ENCODE peak calls at places on chromosomes 6 and 20, in five cellular contexts. P is OCI-LY7; D is fibroblast of lung; N is PC-3; G is CD4-positive, CD25-positive, alpha-beta regulatory T cell. M is an unnamed sample.

GRCh38 chr20:22346716-22347115 is 237.7 kb downstream of the FOXA2 start:
- DNase-seq in P (no peak), D (no peak), N (peak; percentile 90), G (no peak), M (no peak)

GRCh38 chr20:16947346-16947943 is 199.3 kb downstream of the OTOR start:
- DNase-seq in P (no peak), D (peak; percentile 66), N (no peak), G (no peak), M (peak; percentile 46)

GRCh38 chr6:86706449-86706848 is 230.9 kb upstream of the HTR1E start:
- DNase-seq in P (no peak), D (no peak), N (peak; percentile 3), G (no peak), M (no peak)

GRCh38 chr6:152416652-152417051 is 220.5 kb downstream of the SYNE1 start:
- DNase-seq in P (no peak), D (no peak), N (no peak), G (no peak), M (no peak)

GRCh38 chr6:1665214-1665613 is 55.5 kb downstream of the FOXC1 start:
- DNase-seq in P (peak; percentile 72), D (no peak), N (no peak), G (no peak), M (no peak)

GRCh38 chr6:6699741-6700367 is 111.3 kb downstream of the LY86 start:
- DNase-seq in P (no peak), D (peak; percentile 93), N (peak; percentile 86), G (no peak), M (peak; percentile 92)

GRCh38 chr20:47334022-47334551 is 22.4 kb downstream of the ZMYND8 start:
- DNase-seq in P (no peak), D (peak; percentile 98), N (peak; percentile 98), G (no peak), M (peak; percentile 98)

GRCh38 chr6:150297327-150298028 is 71.3 kb upstream of the IYD start:
- DNase-seq in P (no peak), D (peak; percentile 90), N (peak; percentile 15), G (no peak), M (peak; percentile 85)

GRCh38 chr6:90219168-90219985 is 77.3 kb downstream of the BACH2 start:
- DNase-seq in P (no peak), D (peak; percentile 96), N (peak; percentile 32), G (no peak), M (peak; percentile 96)

GRCh38 chr6:22173311-22173710 is 123.5 kb downstream of the PRL start:
- DNase-seq in P (no peak), D (no peak), N (no peak), G (no peak), M (no peak)

GRCh38 chr20:2086177-2086979 is 15.2 kb upstream of the STK35 start:
- DNase-seq in P (no peak), D (no peak), N (no peak), G (no peak), M (no peak)

GRCh38 chr6:40774932-40775331 is 187.8 kb upstream of the LRFN2 start:
- DNase-seq in P (peak; percentile 5), D (no peak), N (no peak), G (no peak), M (no peak)

GRCh38 chr6:74581681-74582080 is 624.2 kb downstream of the COL12A1 start:
- DNase-seq in P (no peak), D (no peak), N (no peak), G (no peak), M (no peak)

GRCh38 chr6:14182916-14183315 is 65.3 kb downstream of the CD83 start:
- DNase-seq in P (no peak), D (no peak), N (no peak), G (no peak), M (no peak)

GRCh38 chr6:22783921-22784320 is 214.6 kb downstream of the HDGFL1 start:
- DNase-seq in P (no peak), D (no peak), N (no peak), G (no peak), M (no peak)

GRCh38 chr20:36106606-36107005 is 47.9 kb upstream of the EPB41L1 start:
- DNase-seq in P (no peak), D (no peak), N (no peak), G (no peak), M (no peak)

GRCh38 chr6:145643760-145644159 is 91.6 kb downstream of the EPM2A start:
- DNase-seq in P (no peak), D (peak; percentile 39), N (no peak), G (no peak), M (peak; percentile 38)

GRCh38 chr6:163098827-163099469 is 315.6 kb upstream of the QKI start:
- DNase-seq in P (no peak), D (peak; percentile 15), N (no peak), G (no peak), M (peak; percentile 8)

GRCh38 chr20:51488331-51488730 is 54.2 kb downstream of the NFATC2 start:
- DNase-seq in P (no peak), D (no peak), N (no peak), G (no peak), M (no peak)

GRCh38 chr20:24568842-24569241 is 99.4 kb downstream of the SYNDIG1 start:
- DNase-seq in P (no peak), D (no peak), N (no peak), G (no peak), M (no peak)
- H3K27ac ChIP-seq in P (no peak overlapping the region), D (no peak overlapping the region), N (no peak overlapping the region), G (no peak overlapping the region), M (no peak overlapping the region)

GRCh38 chr20:38135641-38136420 is 29.2 kb downstream of the TGM2 start:
- DNase-seq in P (no peak), D (no peak), N (no peak), G (no peak), M (no peak)
- H3K27ac ChIP-seq in P (no peak overlapping the region), D (no peak overlapping the region), N (peak overlapping the region; percentile 73), G (no peak overlapping the region), M (peak overlapping the region; percentile 69)

GRCh38 chr6:35052694-35053565 is 88.2 kb downstream of the TCP11 start:
- DNase-seq in P (no peak), D (peak; percentile 36), N (no peak), G (no peak), M (no peak)
- H3K27ac ChIP-seq in P (no peak overlapping the region), D (no peak overlapping the region), N (no peak overlapping the region), G (no peak overlapping the region), M (no peak overlapping the region)

GRCh38 chr6:43947860-43948259 is 177.8 kb downstream of the VEGFA start:
- DNase-seq in P (no peak), D (no peak), N (no peak), G (no peak), M (no peak)

GRCh38 chr6:43946641-43947363 is 176.8 kb downstream of the VEGFA start:
- DNase-seq in P (no peak), D (no peak), N (no peak), G (no peak), M (no peak)

GRCh38 chr6:43943781-43944250 is 173.8 kb downstream of the VEGFA start:
- DNase-seq in P (no peak), D (peak; percentile 72), N (peak; percentile 37), G (no peak), M (peak; percentile 54)

GRCh38 chr6:43944908-43945777 is 175.1 kb downstream of the VEGFA start:
- DNase-seq in P (no peak), D (peak; percentile 67), N (no peak), G (no peak), M (peak; percentile 43)

DNA sequence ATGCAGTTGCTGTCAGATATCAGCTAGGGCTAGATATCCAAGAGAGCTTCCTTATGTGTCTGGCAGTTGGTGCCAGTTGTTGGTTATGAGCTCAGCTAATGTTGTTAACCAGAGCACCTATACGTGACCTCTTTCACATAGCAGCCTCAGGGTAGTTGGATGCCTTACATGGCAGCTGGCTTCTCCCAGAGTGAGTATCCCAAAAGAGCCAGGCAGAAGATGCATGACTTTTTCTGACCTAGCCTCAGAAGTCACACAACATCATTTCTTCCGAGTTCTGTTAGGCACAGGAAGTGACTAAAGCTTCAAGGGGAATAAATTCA is 175.7 kb downstream of the VEGFA start:
- DNase-seq in P (no peak), D (no peak), N (no peak), G (no peak), M (no peak)
- H3K27ac ChIP-seq in P (no peak overlapping the region), D (no peak overlapping the region), N (no peak overlapping the region), G (no peak overlapping the region), M (no peak overlapping the region)